ENCODE peak calls at places on chromosomes 3 and 15, in five cellular contexts. U, B, W, M and O are unnamed samples.

GRCh38 chr3:153285194-153285641 is 123.2 kb downstream of the RAP2B start:
- DNase-seq in M (no peak), U (no peak), B (no peak), W (no peak), O (no peak)

GRCh38 chr15:43105077-43105769 is 615 bp downstream of the UBR1 start:
- DNase-seq in M (no peak), W (no peak), U (no peak), B (peak; percentile 56), O (peak; percentile 7)

GRCh38 chr3:20984594-20985207 is 766.3 kb downstream of the ZNF385D start:
- DNase-seq in W (no peak), M (no peak), U (no peak), B (no peak), O (no peak)

GRCh38 chr15:26433060-26433459 is 339.8 kb downstream of the GABRB3 start:
- DNase-seq in B (no peak), W (no peak), M (no peak), U (no peak), O (no peak)

GRCh38 chr15:58903232-58903631 is 30.2 kb downstream of the SLTM start:
- DNase-seq in W (no peak), U (no peak), B (no peak), M (peak; percentile 53), O (no peak)

GRCh38 chr15:43067717-43068461 is 37.9 kb downstream of the UBR1 start:
- DNase-seq in B (no peak), U (peak; percentile 27), M (no peak), W (no peak), O (no peak)

GRCh38 chr3:150790621-150791020 is 27.7 kb upstream of the SIAH2 start:
- DNase-seq in W (no peak), U (no peak), M (no peak), B (no peak), O (no peak)

GRCh38 chr15:99578809-99579208 is 13.0 kb downstream of the MEF2A start:
- DNase-seq in B (no peak), W (no peak), U (no peak), M (no peak), O (no peak)

GRCh38 chr15:68228143-68228970 is 1.2 kb downstream of the CLN6 start:
- DNase-seq in B (peak; percentile 27), W (no peak), U (no peak), M (no peak), O (no peak)

GRCh38 chr3:86388848-86389247 is 602.1 kb downstream of the VGLL3 start:
- DNase-seq in M (no peak), W (no peak), U (no peak), B (no peak), O (no peak)

GRCh38 chr3:22353126-22353525 is 602.1 kb upstream of the ZNF385D start:
- DNase-seq in W (no peak), M (no peak), B (no peak), U (no peak), O (no peak)

GRCh38 chr3:107543666-107544065 is 20.9 kb downstream of the BBX start:
- DNase-seq in M (no peak), U (no peak), B (peak; percentile 4), W (no peak), O (no peak)

GRCh38 chr3:112779558-112780480 is 66.8 kb downstream of the CD200R1L start:
- DNase-seq in B (peak; percentile 15), M (no peak), W (no peak), U (no peak), O (peak; percentile 68)

GRCh38 chr3:14773281-14773680 is 45.5 kb upstream of the FGD5 start:
- DNase-seq in M (no peak), W (no peak), U (no peak), B (no peak), O (no peak)

GRCh38 chr3:184289426-184289938 is 9.6 kb upstream of the PSMD2 start:
- DNase-seq in M (no peak), U (no peak), W (no peak), B (peak; percentile 48), O (peak; percentile 74)